ENCODE peak calls at places on chromosomes 13 and 19, in five cellular contexts. One of them, this sample, is unnamed.

GRCh38 chr13:96460571-96460970 is 370.7 kb downstream of the HS6ST3 start:
- DNase-seq in BJ: no peak
- DNase-seq in activated B cell treated with CpG ODN at 0.5 μM for 24 hours: no peak
- DNase-seq in stimulated activated CD4-positive, alpha-beta T cell treated with anti-CD3 and anti-CD28 coated beads, Interleukin-2, amount 100 ng/mL, for 24 hours: no peak
- DNase-seq in IMR-90: no peak
- DNase-seq in this sample: peak

GRCh38 chr19:22619371-22619770 is 14.8 kb upstream of the ZNF492 start:
- DNase-seq in BJ: no peak
- DNase-seq in activated B cell treated with CpG ODN at 0.5 μM for 24 hours: no peak
- DNase-seq in stimulated activated CD4-positive, alpha-beta T cell treated with anti-CD3 and anti-CD28 coated beads, Interleukin-2, amount 100 ng/mL, for 24 hours: no peak
- DNase-seq in IMR-90: no peak
- DNase-seq in this sample: no peak

GRCh38 chr19:6613711-6614110 is 22.8 kb upstream of the CD70 start:
- DNase-seq in BJ: no peak
- DNase-seq in activated B cell treated with CpG ODN at 0.5 μM for 24 hours: no peak
- DNase-seq in stimulated activated CD4-positive, alpha-beta T cell treated with anti-CD3 and anti-CD28 coated beads, Interleukin-2, amount 100 ng/mL, for 24 hours: no peak
- DNase-seq in IMR-90: no peak
- DNase-seq in this sample: peak

GRCh38 chr13:20414475-20415287 is 111.0 kb downstream of the CRYL1 start:
- DNase-seq in BJ: no peak
- DNase-seq in activated B cell treated with CpG ODN at 0.5 μM for 24 hours: no peak
- DNase-seq in stimulated activated CD4-positive, alpha-beta T cell treated with anti-CD3 and anti-CD28 coated beads, Interleukin-2, amount 100 ng/mL, for 24 hours: no peak
- DNase-seq in IMR-90: no peak
- DNase-seq in this sample: peak

GRCh38 chr19:11390933-11391680 is 7.0 kb upstream of the EPOR start:
- DNase-seq in BJ: no peak
- DNase-seq in activated B cell treated with CpG ODN at 0.5 μM for 24 hours: no peak
- DNase-seq in stimulated activated CD4-positive, alpha-beta T cell treated with anti-CD3 and anti-CD28 coated beads, Interleukin-2, amount 100 ng/mL, for 24 hours: no peak
- DNase-seq in IMR-90: no peak
- DNase-seq in this sample: no peak

GRCh38 chr19:16044746-16045145 is 31.5 kb upstream of the TPM4 start:
- DNase-seq in BJ: no peak
- DNase-seq in activated B cell treated with CpG ODN at 0.5 μM for 24 hours: no peak
- DNase-seq in stimulated activated CD4-positive, alpha-beta T cell treated with anti-CD3 and anti-CD28 coated beads, Interleukin-2, amount 100 ng/mL, for 24 hours: no peak
- DNase-seq in IMR-90: no peak
- DNase-seq in this sample: no peak

GRCh38 chr19:6056801-6057650 is 53.3 kb downstream of the RFX2 start:
- DNase-seq in BJ: peak
- DNase-seq in activated B cell treated with CpG ODN at 0.5 μM for 24 hours: no peak
- DNase-seq in stimulated activated CD4-positive, alpha-beta T cell treated with anti-CD3 and anti-CD28 coated beads, Interleukin-2, amount 100 ng/mL, for 24 hours: no peak
- DNase-seq in IMR-90: peak
- DNase-seq in this sample: peak

GRCh38 chr13:46831588-46832194 is 34.7 kb upstream of the ESD start:
- DNase-seq in BJ: peak
- DNase-seq in activated B cell treated with CpG ODN at 0.5 μM for 24 hours: no peak
- DNase-seq in stimulated activated CD4-positive, alpha-beta T cell treated with anti-CD3 and anti-CD28 coated beads, Interleukin-2, amount 100 ng/mL, for 24 hours: peak
- DNase-seq in IMR-90: peak
- DNase-seq in this sample: peak

GRCh38 chr19:1112254-1113208 is 8.7 kb downstream of the GPX4 start:
- DNase-seq in BJ: no peak
- DNase-seq in activated B cell treated with CpG ODN at 0.5 μM for 24 hours: no peak
- DNase-seq in stimulated activated CD4-positive, alpha-beta T cell treated with anti-CD3 and anti-CD28 coated beads, Interleukin-2, amount 100 ng/mL, for 24 hours: no peak
- DNase-seq in IMR-90: no peak
- DNase-seq in this sample: peak